ENCODE peak calls at places on chromosome 7, in ten cellular contexts. M, P, C, U, T, J, E, D, R and H are unnamed samples.

GRCh38 chr7:51045319-51046102 is 262.8 kb upstream of the GRB10 start:
- DNase-seq in P (peak; percentile 15), M (no peak), J (no peak), D (no peak), U (no peak), R (no peak), E (no peak), T (no peak), C (peak; percentile 22), H (no peak)

GRCh38 chr7:148334959-148335577 is 255.5 kb upstream of the C7orf33 start:
- DNase-seq in J (no peak), U (no peak), C (no peak), P (no peak), T (peak; percentile 81), E (peak; percentile 29), D (no peak), M (no peak), R (no peak), H (no peak)

GRCh38 chr7:30510124-30511074 is 5.8 kb upstream of the GGCT start:
- DNase-seq in E (peak; percentile 6), T (peak; percentile 20), D (peak; percentile 26), U (peak; percentile 37), P (peak; percentile 21), M (no peak), C (peak; percentile 31), R (peak; percentile 13), J (no peak), H (peak; percentile 39)

GRCh38 chr7:79298145-79298760 is 155.2 kb downstream of the MAGI2 start:
- DNase-seq in D (no peak), M (peak; percentile 23), C (peak; percentile 7), T (peak; percentile 22), J (no peak), U (no peak), P (peak; percentile 21), R (no peak), E (peak; percentile 49), H (peak; percentile 28)

GRCh38 chr7:54477083-54477482 is 65.1 kb upstream of the VSTM2A start:
- DNase-seq in R (no peak), T (no peak), M (no peak), U (no peak), P (no peak), C (no peak), J (no peak), E (no peak), D (no peak), H (no peak)

GRCh38 chr7:141700291-141700847 is 1.6 kb downstream of the DENND11 start:
- DNase-seq in R (no peak), T (no peak), J (no peak), U (no peak), M (no peak), E (no peak), P (no peak), C (no peak), D (no peak), H (no peak)

GRCh38 chr7:134899729-134900128 is 86.6 kb upstream of the AGBL3 start:
- DNase-seq in C (no peak), D (no peak), T (no peak), E (no peak), M (no peak), J (no peak), R (no peak), P (no peak), U (no peak), H (no peak)

GRCh38 chr7:101488826-101489572 is 126.3 kb downstream of the COL26A1 start:
- DNase-seq in M (no peak), D (no peak), U (no peak), C (no peak), T (no peak), E (no peak), J (no peak), P (peak; percentile 24), R (no peak), H (no peak)